ENCODE peak calls at places on chromosomes 11 and 22, in six cellular contexts. Z is upper lobe of right lung, U is pancreas, N is lower lobe of right lung, O is testis, B is cardiac muscle cell. T is an unnamed sample.

GRCh38 chr11:67045314-67045713 is 11.3 kb upstream of the RHOD start:
- DNase-seq in O (no peak), U (no peak), Z (no peak), B (peak; percentile 74), N (no peak), T (no peak)

GRCh38 chr11:104873252-104873651 is 25.0 kb downstream of the CASP12 start:
- DNase-seq in U (no peak), Z (no peak), B (no peak), O (no peak), N (no peak), T (no peak)

GRCh38 chr11:61946894-61947293 is 3.3 kb upstream of the BEST1 start:
- DNase-seq in B (no peak), U (no peak), Z (no peak), O (no peak), N (no peak), T (no peak)

GRCh38 chr11:1163911-1164735 is 6.4 kb downstream of the MUC5AC start:
- DNase-seq in O (no peak), N (no peak), U (no peak), B (no peak), Z (peak; percentile 57), T (no peak)

GRCh38 chr11:75090778-75091177 is 5.9 kb downstream of the OR2AT4 start:
- DNase-seq in B (no peak), U (no peak), O (no peak), Z (no peak), N (no peak), T (no peak)

GRCh38 chr11:78022397-78023396 is at the start of gene KCTD14:
- DNase-seq in U (peak; percentile 77), B (peak; percentile 35), O (peak; percentile 43), Z (peak; percentile 84), N (peak; percentile 78), T (peak; percentile 91)

GRCh38 chr11:112999518-112999917 is 38.3 kb downstream of the NCAM1 start:
- DNase-seq in B (no peak), U (no peak), O (no peak), Z (no peak), N (no peak), T (no peak)

GRCh38 chr11:66958956-66959274 is 732 bp upstream of the PC start:
- DNase-seq in O (no peak), Z (no peak), U (no peak), N (no peak), B (no peak), T (no peak)

GRCh38 chr22:23036684-23037428 is 33.5 kb upstream of the GNAZ start:
- DNase-seq in N (no peak), B (peak; percentile 17), O (no peak), U (no peak), Z (no peak), T (no peak)

GRCh38 chr11:22728600-22729394 is 62.4 kb downstream of the GAS2 start:
- DNase-seq in U (no peak), Z (no peak), N (no peak), O (no peak), B (no peak), T (no peak)

GRCh38 chr11:119739021-119739703 is 10.2 kb upstream of the NECTIN1 start:
- DNase-seq in B (no peak), U (no peak), O (no peak), Z (no peak), N (no peak), T (no peak)

GRCh38 chr22:47277001-47277400 is 514.6 kb downstream of the TBC1D22A start:
- DNase-seq in Z (peak; percentile 52), N (no peak), U (no peak), B (no peak), O (no peak), T (no peak)

GRCh38 chr11:115458877-115459276 is 45.3 kb downstream of the CADM1 start:
- DNase-seq in N (no peak), O (no peak), Z (no peak), B (no peak), U (no peak), T (no peak)

GRCh38 chr11:95108159-95108611 is 18.5 kb downstream of the ENDOD1 start:
- DNase-seq in N (no peak), B (peak; percentile 81), O (no peak), U (no peak), Z (no peak), T (peak; percentile 14)

GRCh38 chr11:66713746-66714480 is 15.1 kb downstream of the SPTBN2 start:
- DNase-seq in U (no peak), O (no peak), Z (no peak), N (no peak), B (no peak), T (no peak)

GRCh38 chr11:92224394-92225205 is at the start of gene FAT3:
- DNase-seq in U (no peak), O (peak; percentile 32), B (peak; percentile 66), Z (peak; percentile 63), N (peak; percentile 39), T (no peak)

GRCh38 chr11:130094614-130095013 is 24.9 kb downstream of the APLP2 start:
- DNase-seq in O (no peak), U (no peak), Z (no peak), N (no peak), B (no peak), T (no peak)

GRCh38 chr11:67270256-67271211 is 4.3 kb downstream of the GRK2 start:
- DNase-seq in B (peak; percentile 47), O (no peak), U (peak; percentile 16), Z (peak; percentile 67), N (peak; percentile 69), T (no peak)

GRCh38 chr11:130217632-130218031 is 58.0 kb downstream of the ST14 start:
- DNase-seq in N (peak; percentile 21), U (no peak), O (peak; percentile 80), B (no peak), Z (peak; percentile 47), T (no peak)

GRCh38 chr11:36702330-36703054 is 104.5 kb upstream of the RAG2 start:
- DNase-seq in O (peak; percentile 41), Z (no peak), U (peak; percentile 21), B (peak; percentile 78), N (no peak), T (peak; percentile 20)

GRCh38 chr11:126114486-126115252 is 52.0 kb upstream of the CDON start:
- DNase-seq in N (no peak), U (no peak), O (no peak), B (no peak), Z (no peak), T (no peak)

GRCh38 chr11:121334973-121335711 is 42.6 kb downstream of the SC5D start:
- DNase-seq in N (no peak), U (no peak), B (no peak), O (no peak), Z (no peak), T (no peak)

GRCh38 chr11:125724125-125724524 is 22.0 kb upstream of the PATE1 start:
- DNase-seq in Z (no peak), U (no peak), N (no peak), B (peak; percentile 65), O (no peak), T (no peak)

DNA sequence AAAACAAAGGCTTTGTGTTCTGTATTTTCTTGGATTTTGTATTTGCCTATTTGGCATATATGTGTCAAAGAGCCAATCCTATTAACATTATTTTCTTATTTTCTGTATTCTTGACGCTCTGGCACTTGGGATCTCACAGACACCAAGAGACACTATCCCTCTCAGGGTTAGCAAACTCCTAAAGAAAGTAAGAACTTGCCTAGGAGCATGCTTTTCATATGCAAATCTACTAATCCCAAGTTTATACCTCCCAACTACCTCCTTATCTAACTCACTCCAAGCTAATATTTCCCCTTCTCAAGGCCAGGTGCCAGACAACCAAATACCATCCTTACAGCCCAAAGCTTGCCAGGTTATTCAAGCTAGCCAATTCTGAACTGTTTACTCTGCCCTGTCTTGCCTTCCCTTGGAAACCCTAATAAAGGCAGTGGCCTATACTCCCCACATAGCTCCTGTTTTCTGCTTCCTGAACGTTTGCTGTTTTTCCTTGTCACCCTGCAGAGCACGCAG is 455.4 kb upstream of the ANO3 start:
- DNase-seq in N (no peak), Z (no peak), U (no peak), B (no peak), O (no peak), T (no peak)
- H3K36me3 ChIP-seq in N (no peaks in the 10 kb centered on the region), Z (no peaks in the 10 kb centered on the region), U (no peaks in the 10 kb centered on the region), B (no peaks in the 10 kb centered on the region), O (no peaks in the 10 kb centered on the region), T (no peaks in the 10 kb centered on the region)

GRCh38 chr11:69212121-69213110 is 56.7 kb downstream of the SMIM38 start:
- DNase-seq in B (no peak), N (no peak), O (peak; percentile 7), Z (peak; percentile 58), U (no peak), T (no peak)
- TF ChIP-seq CTCF in B (peak; percentile 40), N (no peak), O (peak; percentile 22), Z (no peak), U (no peak), T (peak; percentile 9)

DNA sequence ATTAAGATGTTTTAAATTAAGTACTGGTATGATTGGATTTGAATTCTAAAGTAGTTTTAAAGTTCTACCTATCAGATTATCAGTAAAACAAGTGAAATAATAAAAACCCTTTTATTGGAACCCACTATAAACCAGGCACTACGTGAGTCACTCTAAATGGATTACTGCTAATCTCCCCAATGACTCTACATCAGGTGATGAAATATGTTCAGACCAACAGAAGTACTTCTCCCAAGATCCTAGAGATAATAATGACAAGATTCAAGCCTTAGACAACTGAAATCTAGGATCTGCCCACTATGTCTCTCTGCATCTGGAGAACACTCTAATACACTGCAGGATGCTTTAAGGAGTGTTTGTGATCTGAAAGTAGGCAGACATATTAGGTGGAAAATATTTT is 652.1 kb upstream of the CHORDC1 start:
- DNase-seq in O (no peak), B (no peak), N (no peak), Z (no peak), U (no peak), T (no peak)
- H3K9me3 ChIP-seq in O (no peaks in the 10 kb centered on the region), B (no peaks in the 10 kb centered on the region), N (no peaks in the 10 kb centered on the region), Z (no peaks in the 10 kb centered on the region), U (no peaks in the 10 kb centered on the region), T (no peaks in the 10 kb centered on the region)

GRCh38 chr22:28711341-28711740 is 30.3 kb downstream of the CHEK2 start:
- DNase-seq in B (no peak), Z (no peak), N (no peak), O (no peak), U (no peak), T (no peak)
- H3K36me3 ChIP-seq in B (no peaks in the 10 kb centered on the region), Z (no peaks in the 10 kb centered on the region), N (no peaks in the 10 kb centered on the region), O (no peaks in the 10 kb centered on the region), U (no peaks in the 10 kb centered on the region), T (no peaks in the 10 kb centered on the region)

DNA sequence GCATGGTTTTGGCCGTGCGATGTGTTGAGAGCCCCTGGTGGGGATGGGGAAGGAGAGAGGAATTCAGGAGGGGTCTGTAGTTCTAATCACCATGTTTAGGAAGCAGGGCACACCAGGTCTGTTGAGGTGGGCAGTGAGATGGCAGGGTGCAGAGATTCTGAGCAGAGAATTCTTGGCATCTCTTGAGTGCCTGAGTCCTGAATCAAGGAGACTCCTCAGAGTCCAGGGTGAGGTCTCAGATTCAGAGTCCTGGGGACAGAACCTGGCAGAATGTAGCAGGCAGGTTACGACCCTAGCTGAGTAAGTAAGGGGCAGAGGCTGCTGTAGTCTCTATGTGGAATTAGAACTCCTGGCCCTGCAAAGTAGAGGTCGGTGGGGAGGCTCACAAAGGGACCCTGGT is 12.9 kb downstream of the PARVA start:
- DNase-seq in Z (no peak), O (no peak), N (no peak), B (no peak), U (no peak), T (no peak)
- TF ChIP-seq CTCF in Z (no peak), O (no peak), N (no peak), B (no peak), U (no peak), T (no peak)